ENCODE peak calls at places on chromosomes 3 and 15, in five cellular contexts. F, O, S, B and D are unnamed samples.

GRCh38 chr15:90956551-90957104 is 1.9 kb downstream of the RCCD1 start:
- DNase-seq in B (peak), F (peak), S (peak), O (peak), D (peak)

GRCh38 chr3:117903226-117903625 is 1131.4 kb downstream of the IGSF11 start:
- DNase-seq in S (no peak), O (no peak), F (no peak), B (no peak), D (no peak)

GRCh38 chr3:197711973-197712707 is 24.6 kb downstream of the RUBCN start:
- DNase-seq in O (no peak), S (no peak), F (peak), B (no peak), D (peak)

GRCh38 chr15:50135123-50135541 is 16.1 kb upstream of the ATP8B4 start:
- DNase-seq in S (no peak), O (no peak), F (no peak), B (no peak), D (no peak)

GRCh38 chr3:99920530-99921376 is 103.1 kb downstream of the CMSS1 start:
- DNase-seq in B (peak), F (peak), S (no peak), O (no peak), D (no peak)

GRCh38 chr3:195227871-195228270 is 43.1 kb downstream of the XXYLT1 start:
- DNase-seq in B (no peak), O (no peak), S (no peak), F (peak), D (no peak)

GRCh38 chr15:31869640-31870335 is 160.5 kb upstream of the CHRNA7 start:
- DNase-seq in B (peak), F (peak), O (no peak), S (no peak), D (peak)

GRCh38 chr3:194163697-194164096 is 27.7 kb downstream of the HES1 start:
- DNase-seq in S (no peak), O (no peak), F (no peak), B (no peak), D (no peak)

GRCh38 chr15:94671845-94672524 is 440.6 kb downstream of the MCTP2 start:
- DNase-seq in B (peak), S (no peak), O (no peak), F (peak), D (peak)

GRCh38 chr3:151579571-151580270 is 118.9 kb upstream of the IGSF10 start:
- DNase-seq in B (no peak), F (no peak), S (no peak), O (no peak), D (no peak)

GRCh38 chr3:175857666-175858270 is 998.6 kb downstream of the NAALADL2 start:
- DNase-seq in O (no peak), S (no peak), B (no peak), F (no peak), D (no peak)

GRCh38 chr3:29805757-29806156 is 524.9 kb downstream of the RBMS3 start:
- DNase-seq in F (no peak), S (no peak), O (no peak), B (no peak), D (no peak)

GRCh38 chr3:142618917-142619401 is 22.8 kb downstream of the PLS1 start:
- DNase-seq in B (peak), F (peak), S (no peak), O (peak), D (no peak)

GRCh38 chr3:112261742-112262141 is 32.3 kb downstream of the SLC9C1 start:
- DNase-seq in F (no peak), O (no peak), S (no peak), B (no peak), D (no peak)

GRCh38 chr3:133937756-133938601 is 42.3 kb upstream of the RAB6B start:
- DNase-seq in S (peak), B (no peak), O (no peak), F (peak), D (no peak)

GRCh38 chr15:99385865-99386264 is 134.6 kb downstream of the LRRC28 start:
- DNase-seq in S (no peak), F (no peak), O (no peak), B (no peak), D (no peak)